ENCODE peak calls at places on chromosomes 13 and 19, in nine cellular contexts. Q is heart right ventricle; I is omental fat pad; R is stimulated activated CD4-positive, alpha-beta T cell treated with anti-CD3 and anti-CD28 coated beads, Interleukin-15, amount 100 ng/mL, for 48 hours; U is ELR; N is tibial nerve; L is HFFc6; T is CD8-positive, alpha-beta T cell; X is GM04504. S is an unnamed sample.

GRCh38 chr19:51345076-51345620 is 3.2 kb upstream of the VSIG10L start:
- DNase-seq in Q (no peak), I (no peak), R (no peak), U (no peak), N (no peak), L (no peak), T (no peak), X (no peak), S (no peak)

GRCh38 chr13:67048793-67049150 is 181.4 kb downstream of the PCDH9 start:
- DNase-seq in Q (peak), I (no peak), R (no peak), U (peak), N (no peak), L (no peak), T (no peak), X (peak), S (no peak)

GRCh38 chr13:38228322-38228721 is 121.3 kb upstream of the UFM1 start:
- DNase-seq in Q (no peak), I (no peak), R (no peak), U (no peak), N (no peak), L (no peak), T (no peak), X (no peak), S (no peak)

GRCh38 chr19:4371209-4371897 is 28.0 kb downstream of the MPND start:
- DNase-seq in Q (no peak), I (no peak), R (no peak), U (no peak), N (no peak), L (no peak), T (no peak), X (no peak), S (no peak)

GRCh38 chr19:46697142-46697960 is 19.6 kb downstream of the PRKD2 start:
- DNase-seq in Q (peak), I (peak), R (no peak), U (peak), N (peak), L (no peak), T (no peak), X (peak), S (peak)

GRCh38 chr19:42132851-42133528 is 744 bp upstream of the POU2F2 start:
- DNase-seq in Q (peak), I (peak), R (peak), U (peak), N (peak), L (peak), T (peak), X (no peak), S (peak)

GRCh38 chr13:97766749-97767148 is 186.7 kb upstream of the IPO5 start:
- DNase-seq in Q (no peak), I (no peak), R (no peak), U (no peak), N (no peak), L (no peak), T (no peak), X (no peak), S (no peak)

GRCh38 chr13:49464621-49465325 is 20.7 kb downstream of the SETDB2 start:
- DNase-seq in Q (no peak), I (no peak), R (no peak), U (no peak), N (no peak), L (no peak), T (no peak), X (no peak), S (no peak)

GRCh38 chr19:28028881-28029280 is 1184.1 kb downstream of the UQCRFS1 start:
- DNase-seq in Q (no peak), I (no peak), R (no peak), U (no peak), N (no peak), L (no peak), T (no peak), X (no peak), S (no peak)

GRCh38 chr19:19280561-19280960 is 7.5 kb upstream of the TM6SF2 start:
- DNase-seq in Q (no peak), I (no peak), R (no peak), U (no peak), N (no peak), L (no peak), T (no peak), X (peak), S (no peak)

GRCh38 chr19:52570005-52570861 is at the start of gene ZNF701:
- DNase-seq in Q (peak), I (peak), R (peak), U (peak), N (peak), L (peak), T (peak), X (peak), S (peak)

GRCh38 chr13:53368948-53369347 is 340.3 kb downstream of the OLFM4 start:
- DNase-seq in Q (no peak), I (no peak), R (no peak), U (no peak), N (no peak), L (no peak), T (no peak), X (no peak), S (no peak)

GRCh38 chr19:18419699-18420460 is 682 bp downstream of the SSBP4 start:
- DNase-seq in Q (no peak), I (no peak), R (no peak), U (peak), N (no peak), L (no peak), T (peak), X (no peak), S (peak)

GRCh38 chr13:42548731-42549554 is 25.0 kb upstream of the TNFSF11 start:
- DNase-seq in Q (peak), I (no peak), R (no peak), U (no peak), N (no peak), L (no peak), T (no peak), X (no peak), S (no peak)

GRCh38 chr19:46722421-46723022 is 5.6 kb upstream of the PRKD2 start:
- DNase-seq in Q (no peak), I (no peak), R (no peak), U (no peak), N (no peak), L (no peak), T (no peak), X (no peak), S (no peak)

GRCh38 chr13:48888613-48889012 is 87.1 kb upstream of the FNDC3A start:
- DNase-seq in Q (no peak), I (no peak), R (no peak), U (no peak), N (no peak), L (no peak), T (no peak), X (no peak), S (no peak)

GRCh38 chr13:99991806-99992242 is 10.2 kb downstream of the ZIC2 start:
- DNase-seq in Q (no peak), I (no peak), R (no peak), U (no peak), N (no peak), L (no peak), T (no peak), X (no peak), S (no peak)

GRCh38 chr19:6543866-6544347 is 13.1 kb downstream of the TNFSF9 start:
- DNase-seq in Q (no peak), I (no peak), R (no peak), U (no peak), N (no peak), L (no peak), T (no peak), X (no peak), S (peak)

GRCh38 chr13:42398542-42398941 is 126.6 kb downstream of the AKAP11 start:
- DNase-seq in Q (no peak), I (no peak), R (no peak), U (no peak), N (no peak), L (no peak), T (no peak), X (no peak), S (peak)

GRCh38 chr13:111122631-111123030 is 7.5 kb downstream of the ARHGEF7 start:
- DNase-seq in Q (no peak), I (no peak), R (no peak), U (no peak), N (no peak), L (no peak), T (no peak), X (no peak), S (no peak)

GRCh38 chr19:860481-861098 is 1.1 kb downstream of the CFD start:
- DNase-seq in Q (no peak), I (no peak), R (no peak), U (peak), N (peak), L (peak), T (peak), X (peak), S (peak)

GRCh38 chr19:45769821-45770191 is 754 bp upstream of the SIX5 start:
- DNase-seq in Q (peak), I (no peak), R (peak), U (peak), N (no peak), L (no peak), T (peak), X (no peak), S (peak)

GRCh38 chr13:98598043-98598442 is 21.1 kb upstream of the STK24 start:
- DNase-seq in Q (no peak), I (no peak), R (no peak), U (peak), N (no peak), L (no peak), T (no peak), X (no peak), S (no peak)

GRCh38 chr13:91668844-91669495 is 270.5 kb downstream of the GPC5 start:
- DNase-seq in Q (no peak), I (no peak), R (no peak), U (no peak), N (no peak), L (no peak), T (no peak), X (no peak), S (no peak)

GRCh38 chr19:40623403-40624239 is 22.5 kb downstream of the LTBP4 start:
- DNase-seq in Q (no peak), I (peak), R (no peak), U (peak), N (no peak), L (no peak), T (no peak), X (no peak), S (peak)

GRCh38 chr19:17671906-17672305 is 16.2 kb downstream of the UNC13A start:
- DNase-seq in Q (no peak), I (no peak), R (no peak), U (peak), N (no peak), L (peak), T (no peak), X (no peak), S (peak)

GRCh38 chr19:15863272-15863671 is 34.6 kb downstream of the CYP4F2 start:
- DNase-seq in Q (no peak), I (no peak), R (no peak), U (no peak), N (no peak), L (no peak), T (no peak), X (no peak), S (no peak)

GRCh38 chr13:78137404-78138142 is 218.9 kb upstream of the EDNRB start:
- DNase-seq in Q (no peak), I (no peak), R (no peak), U (peak), N (no peak), L (peak), T (no peak), X (peak), S (peak)

GRCh38 chr19:57477191-57478008 is at the start of gene ZNF772:
- DNase-seq in Q (peak), I (peak), R (peak), U (peak), N (peak), L (peak), T (peak), X (peak), S (peak)

GRCh38 chr13:51970251-51970793 is 40.9 kb downstream of the ATP7B start:
- DNase-seq in Q (no peak), I (no peak), R (no peak), U (no peak), N (no peak), L (no peak), T (no peak), X (no peak), S (no peak)

GRCh38 chr19:46372901-46373572 is 26.1 kb downstream of the PPP5C start:
- DNase-seq in Q (no peak), I (no peak), R (no peak), U (no peak), N (no peak), L (no peak), T (no peak), X (peak), S (no peak)

GRCh38 chr19:16111909-16112752 is 442 bp downstream of the RAB8A start:
- DNase-seq in Q (no peak), I (no peak), R (no peak), U (no peak), N (no peak), L (no peak), T (no peak), X (no peak), S (peak)

GRCh38 chr19:35040826-35041547 is 534 bp upstream of the HPN start:
- DNase-seq in Q (peak), I (peak), R (no peak), U (no peak), N (peak), L (no peak), T (peak), X (no peak), S (no peak)

GRCh38 chr13:54890976-54891375 is 1862.4 kb downstream of the OLFM4 start:
- DNase-seq in Q (no peak), I (no peak), R (no peak), U (no peak), N (no peak), L (no peak), T (no peak), X (no peak), S (no peak)

GRCh38 chr13:98438246-98439135 is 138.4 kb downstream of the STK24 start:
- DNase-seq in Q (no peak), I (no peak), R (no peak), U (no peak), N (no peak), L (no peak), T (no peak), X (no peak), S (peak)

GRCh38 chr19:11361771-11362731 is 6.8 kb downstream of the PLPPR2 start:
- DNase-seq in Q (no peak), I (no peak), R (no peak), U (no peak), N (no peak), L (no peak), T (no peak), X (no peak), S (no peak)

GRCh38 chr13:90315061-90315460 is 1032.4 kb upstream of the MIR17HG start:
- DNase-seq in Q (no peak), I (no peak), R (no peak), U (no peak), N (no peak), L (no peak), T (no peak), X (no peak), S (no peak)

GRCh38 chr13:99018418-99019180 is 40.7 kb upstream of the DOCK9 start:
- DNase-seq in Q (no peak), I (no peak), R (no peak), U (peak), N (no peak), L (peak), T (no peak), X (no peak), S (no peak)

GRCh38 chr13:41588899-41589298 is 131.5 kb downstream of the RGCC start:
- DNase-seq in Q (no peak), I (no peak), R (peak), U (peak), N (no peak), L (peak), T (no peak), X (peak), S (no peak)

GRCh38 chr13:30796132-30796832 is 60.9 kb downstream of the ALOX5AP start:
- DNase-seq in Q (no peak), I (no peak), R (no peak), U (peak), N (no peak), L (peak), T (no peak), X (no peak), S (no peak)

S was measured in Karpas-422.